ENCODE peak calls at places on chromosomes 2 and 18, in nine cellular contexts. One of them, this sample, is unnamed.
A peak's percentile ranks its signal among the peaks of the same experiment; 100 is the strongest.

GRCh38 chr2:124317628-124318027 is 292.5 kb downstream of the CNTNAP5 start:
- DNase-seq in AG04450: no peak
- DNase-seq in thoracic aorta: no peak
- DNase-seq in IMR-90: no peak
- DNase-seq in foreskin fibroblast: no peak
- DNase-seq in neural progenitor cell: no peak
- DNase-seq in A549: no peak
- DNase-seq in HCT116: no peak
- DNase-seq in astrocyte of the spinal cord: no peak
- DNase-seq in this sample: no peak

GRCh38 chr18:58313491-58314032 is 269.5 kb downstream of the NEDD4L start:
- DNase-seq in AG04450: no peak
- DNase-seq in thoracic aorta: no peak
- DNase-seq in IMR-90: no peak
- DNase-seq in foreskin fibroblast: peak; percentile 22
- DNase-seq in neural progenitor cell: no peak
- DNase-seq in A549: no peak
- DNase-seq in HCT116: no peak
- DNase-seq in astrocyte of the spinal cord: no peak
- DNase-seq in this sample: no peak

GRCh38 chr2:194090251-194090905 is 1566.6 kb upstream of the SLC39A10 start:
- DNase-seq in AG04450: no peak
- DNase-seq in thoracic aorta: no peak
- DNase-seq in IMR-90: no peak
- DNase-seq in foreskin fibroblast: no peak
- DNase-seq in neural progenitor cell: no peak
- DNase-seq in A549: no peak
- DNase-seq in HCT116: no peak
- DNase-seq in astrocyte of the spinal cord: no peak
- DNase-seq in this sample: no peak

GRCh38 chr2:233107011-233107410 is 46.9 kb downstream of the INPP5D start:
- DNase-seq in AG04450: no peak
- DNase-seq in thoracic aorta: no peak
- DNase-seq in IMR-90: no peak
- DNase-seq in foreskin fibroblast: no peak
- DNase-seq in neural progenitor cell: no peak
- DNase-seq in A549: no peak
- DNase-seq in HCT116: no peak
- DNase-seq in astrocyte of the spinal cord: no peak
- DNase-seq in this sample: no peak

GRCh38 chr2:60484080-60484737 is 69.2 kb downstream of the BCL11A start:
- DNase-seq in AG04450: peak; percentile 29
- DNase-seq in thoracic aorta: no peak
- DNase-seq in IMR-90: peak; percentile 76
- DNase-seq in foreskin fibroblast: peak; percentile 68
- DNase-seq in neural progenitor cell: peak; percentile 22
- DNase-seq in A549: no peak
- DNase-seq in HCT116: no peak
- DNase-seq in astrocyte of the spinal cord: peak; percentile 46
- DNase-seq in this sample: peak; percentile 76

GRCh38 chr18:3114026-3114425 is 101.1 kb upstream of the LPIN2 start:
- DNase-seq in AG04450: no peak
- DNase-seq in thoracic aorta: no peak
- DNase-seq in IMR-90: no peak
- DNase-seq in foreskin fibroblast: no peak
- DNase-seq in neural progenitor cell: no peak
- DNase-seq in A549: no peak
- DNase-seq in HCT116: no peak
- DNase-seq in astrocyte of the spinal cord: no peak
- DNase-seq in this sample: no peak

GRCh38 chr2:86686905-86687304 is 33.2 kb upstream of the RMND5A start:
- DNase-seq in AG04450: no peak
- DNase-seq in thoracic aorta: no peak
- DNase-seq in IMR-90: no peak
- DNase-seq in foreskin fibroblast: no peak
- DNase-seq in neural progenitor cell: peak; percentile 33
- DNase-seq in A549: no peak
- DNase-seq in HCT116: no peak
- DNase-seq in astrocyte of the spinal cord: no peak
- DNase-seq in this sample: no peak

GRCh38 chr18:49457616-49458015 is 2.8 kb downstream of the DYM start:
- DNase-seq in AG04450: no peak
- DNase-seq in thoracic aorta: no peak
- DNase-seq in IMR-90: no peak
- DNase-seq in foreskin fibroblast: no peak
- DNase-seq in neural progenitor cell: no peak
- DNase-seq in A549: no peak
- DNase-seq in HCT116: no peak
- DNase-seq in astrocyte of the spinal cord: no peak
- DNase-seq in this sample: no peak

GRCh38 chr18:45844938-45845337 is 19.5 kb downstream of the SIGLEC15 start:
- DNase-seq in AG04450: no peak
- DNase-seq in thoracic aorta: no peak
- DNase-seq in IMR-90: no peak
- DNase-seq in foreskin fibroblast: no peak
- DNase-seq in neural progenitor cell: no peak
- DNase-seq in A549: no peak
- DNase-seq in HCT116: no peak
- DNase-seq in astrocyte of the spinal cord: no peak
- DNase-seq in this sample: no peak

GRCh38 chr2:135960598-135961551 is 24.6 kb downstream of the DARS1 start:
- DNase-seq in AG04450: peak; percentile 18
- DNase-seq in thoracic aorta: no peak
- DNase-seq in IMR-90: peak; percentile 80
- DNase-seq in foreskin fibroblast: no peak
- DNase-seq in neural progenitor cell: peak; percentile 15
- DNase-seq in A549: no peak
- DNase-seq in HCT116: no peak
- DNase-seq in astrocyte of the spinal cord: peak; percentile 74
- DNase-seq in this sample: peak; percentile 53

GRCh38 chr2:137091704-137092103 is 326.4 kb downstream of the THSD7B start:
- DNase-seq in AG04450: no peak
- DNase-seq in thoracic aorta: no peak
- DNase-seq in IMR-90: no peak
- DNase-seq in foreskin fibroblast: no peak
- DNase-seq in neural progenitor cell: no peak
- DNase-seq in A549: no peak
- DNase-seq in HCT116: no peak
- DNase-seq in astrocyte of the spinal cord: no peak
- DNase-seq in this sample: peak; percentile 1

GRCh38 chr2:27079233-27080139 is 1.1 kb downstream of the EMILIN1 start:
- DNase-seq in AG04450: no peak
- DNase-seq in thoracic aorta: no peak
- DNase-seq in IMR-90: no peak
- DNase-seq in foreskin fibroblast: peak; percentile 59
- DNase-seq in neural progenitor cell: no peak
- DNase-seq in A549: no peak
- DNase-seq in HCT116: no peak
- DNase-seq in astrocyte of the spinal cord: no peak
- DNase-seq in this sample: no peak

GRCh38 chr18:3712485-3712884 is 262.5 kb downstream of the TGIF1 start:
- DNase-seq in AG04450: no peak
- DNase-seq in thoracic aorta: no peak
- DNase-seq in IMR-90: no peak
- DNase-seq in foreskin fibroblast: no peak
- DNase-seq in neural progenitor cell: no peak
- DNase-seq in A549: no peak
- DNase-seq in HCT116: no peak
- DNase-seq in astrocyte of the spinal cord: no peak
- DNase-seq in this sample: no peak

DNA sequence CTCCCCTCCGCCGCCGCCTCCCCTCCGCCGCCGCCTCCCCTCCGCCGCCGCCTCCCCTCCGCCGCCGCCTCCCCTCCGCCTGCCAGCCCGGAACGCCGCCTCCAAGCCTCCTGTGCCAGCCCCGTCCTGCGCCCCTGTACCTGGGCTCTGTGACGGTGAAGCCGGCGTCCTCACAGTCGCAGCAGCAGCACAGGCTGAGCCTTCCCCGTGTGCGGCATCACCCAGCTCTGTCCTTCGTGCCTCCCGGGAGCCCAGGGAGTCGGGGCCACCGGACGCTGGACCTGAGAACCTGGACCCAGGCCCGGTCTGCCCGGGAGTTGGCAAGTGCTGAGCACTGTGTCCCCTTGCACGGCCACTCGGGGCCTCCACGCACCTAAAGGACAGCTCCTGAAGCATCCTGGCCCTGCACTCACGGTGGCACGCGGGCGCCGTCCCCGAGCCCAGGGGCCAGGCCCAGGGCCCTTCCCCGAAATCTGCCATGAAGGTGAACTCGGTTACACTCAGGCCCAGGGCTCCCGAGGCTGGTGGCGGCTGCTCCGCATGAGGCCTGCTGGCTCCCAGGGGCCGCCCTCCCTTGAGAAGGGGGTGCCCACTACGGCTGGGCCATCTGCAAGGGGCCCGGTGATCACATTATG is 32.9 kb downstream of the RTP5 start:
- DNase-seq in AG04450: no peak
- DNase-seq in thoracic aorta: no peak
- DNase-seq in IMR-90: no peak
- DNase-seq in foreskin fibroblast: no peak
- DNase-seq in neural progenitor cell: no peak
- DNase-seq in A549: no peak
- DNase-seq in HCT116: no peak
- DNase-seq in astrocyte of the spinal cord: no peak
- DNase-seq in this sample: no peak
- H3K4me3 ChIP-seq in AG04450: no peak overlapping the region
- H3K4me3 ChIP-seq in thoracic aorta: peak overlapping the region; percentile 66
- H3K4me3 ChIP-seq in IMR-90: no peak overlapping the region
- H3K4me3 ChIP-seq in foreskin fibroblast: no peak overlapping the region
- H3K4me3 ChIP-seq in neural progenitor cell: peak overlapping the region; percentile 43
- H3K4me3 ChIP-seq in A549: no peak overlapping the region
- H3K4me3 ChIP-seq in HCT116: no peak overlapping the region
- H3K4me3 ChIP-seq in astrocyte of the spinal cord: no peak overlapping the region
- H3K4me3 ChIP-seq in this sample: peak overlapping the region; percentile 16

GRCh38 chr2:104431701-104432121 is 422.2 kb upstream of the POU3F3 start:
- DNase-seq in AG04450: no peak
- DNase-seq in thoracic aorta: no peak
- DNase-seq in IMR-90: no peak
- DNase-seq in foreskin fibroblast: no peak
- DNase-seq in neural progenitor cell: no peak
- DNase-seq in A549: no peak
- DNase-seq in HCT116: no peak
- DNase-seq in astrocyte of the spinal cord: no peak
- DNase-seq in this sample: no peak
- TF ChIP-seq CTCF in AG04450: no peak
- TF ChIP-seq CTCF in thoracic aorta: no peak
- TF ChIP-seq CTCF in IMR-90: no peak
- TF ChIP-seq CTCF in foreskin fibroblast: no peak
- TF ChIP-seq CTCF in neural progenitor cell: no peak
- TF ChIP-seq CTCF in A549: no peak
- TF ChIP-seq CTCF in HCT116: no peak
- TF ChIP-seq CTCF in astrocyte of the spinal cord: no peak
- TF ChIP-seq CTCF in this sample: no peak

DNA sequence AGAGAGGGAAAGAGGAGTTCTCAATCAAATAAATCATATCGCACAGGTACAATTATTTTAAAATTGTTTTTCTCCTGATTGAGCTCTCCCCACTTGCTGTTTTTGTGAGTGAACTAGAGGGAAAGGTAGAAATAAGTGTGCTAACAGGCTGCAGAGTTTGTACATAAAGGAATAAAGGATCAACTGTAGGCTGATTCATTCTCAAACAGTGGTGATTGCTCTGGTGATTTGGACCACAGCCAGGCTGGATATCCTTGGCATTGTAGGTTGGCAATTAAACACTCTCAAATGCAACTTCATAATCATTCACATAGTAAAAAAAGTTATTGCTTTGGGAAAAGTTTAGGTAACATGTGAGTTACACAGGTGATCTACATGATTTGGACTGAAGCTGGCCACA is 29.8 kb downstream of the LRP1B start:
- DNase-seq in AG04450: no peak
- DNase-seq in thoracic aorta: no peak
- DNase-seq in IMR-90: no peak
- DNase-seq in foreskin fibroblast: peak; percentile 10
- DNase-seq in neural progenitor cell: no peak
- DNase-seq in A549: no peak
- DNase-seq in HCT116: no peak
- DNase-seq in astrocyte of the spinal cord: no peak
- DNase-seq in this sample: no peak
- H3K4me3 ChIP-seq in AG04450: no peak overlapping the region
- H3K4me3 ChIP-seq in thoracic aorta: no peak overlapping the region
- H3K4me3 ChIP-seq in IMR-90: no peak overlapping the region
- H3K4me3 ChIP-seq in foreskin fibroblast: no peak overlapping the region
- H3K4me3 ChIP-seq in neural progenitor cell: no peak overlapping the region
- H3K4me3 ChIP-seq in A549: no peak overlapping the region
- H3K4me3 ChIP-seq in HCT116: no peak overlapping the region
- H3K4me3 ChIP-seq in astrocyte of the spinal cord: no peak overlapping the region
- H3K4me3 ChIP-seq in this sample: no peak overlapping the region

GRCh38 chr2:88831071-88831791 is 139.8 kb downstream of the RPIA start:
- DNase-seq in AG04450: no peak
- DNase-seq in thoracic aorta: no peak
- DNase-seq in IMR-90: no peak
- DNase-seq in foreskin fibroblast: no peak
- DNase-seq in neural progenitor cell: no peak
- DNase-seq in A549: no peak
- DNase-seq in HCT116: no peak
- DNase-seq in astrocyte of the spinal cord: peak; percentile 1
- DNase-seq in this sample: no peak

GRCh38 chr2:88829607-88830463 is 138.4 kb downstream of the RPIA start:
- DNase-seq in AG04450: no peak
- DNase-seq in thoracic aorta: no peak
- DNase-seq in IMR-90: no peak
- DNase-seq in foreskin fibroblast: no peak
- DNase-seq in neural progenitor cell: no peak
- DNase-seq in A549: no peak
- DNase-seq in HCT116: no peak
- DNase-seq in astrocyte of the spinal cord: no peak
- DNase-seq in this sample: no peak

GRCh38 chr2:88832256-88832991 is 141.0 kb downstream of the RPIA start:
- DNase-seq in AG04450: no peak
- DNase-seq in thoracic aorta: no peak
- DNase-seq in IMR-90: no peak
- DNase-seq in foreskin fibroblast: no peak
- DNase-seq in neural progenitor cell: no peak
- DNase-seq in A549: no peak
- DNase-seq in HCT116: no peak
- DNase-seq in astrocyte of the spinal cord: no peak
- DNase-seq in this sample: no peak

GRCh38 chr2:88832992-88833389 is 141.5 kb downstream of the RPIA start:
- DNase-seq in AG04450: no peak
- DNase-seq in thoracic aorta: no peak
- DNase-seq in IMR-90: no peak
- DNase-seq in foreskin fibroblast: no peak
- DNase-seq in neural progenitor cell: no peak
- DNase-seq in A549: no peak
- DNase-seq in HCT116: no peak
- DNase-seq in astrocyte of the spinal cord: no peak
- DNase-seq in this sample: no peak

DNA sequence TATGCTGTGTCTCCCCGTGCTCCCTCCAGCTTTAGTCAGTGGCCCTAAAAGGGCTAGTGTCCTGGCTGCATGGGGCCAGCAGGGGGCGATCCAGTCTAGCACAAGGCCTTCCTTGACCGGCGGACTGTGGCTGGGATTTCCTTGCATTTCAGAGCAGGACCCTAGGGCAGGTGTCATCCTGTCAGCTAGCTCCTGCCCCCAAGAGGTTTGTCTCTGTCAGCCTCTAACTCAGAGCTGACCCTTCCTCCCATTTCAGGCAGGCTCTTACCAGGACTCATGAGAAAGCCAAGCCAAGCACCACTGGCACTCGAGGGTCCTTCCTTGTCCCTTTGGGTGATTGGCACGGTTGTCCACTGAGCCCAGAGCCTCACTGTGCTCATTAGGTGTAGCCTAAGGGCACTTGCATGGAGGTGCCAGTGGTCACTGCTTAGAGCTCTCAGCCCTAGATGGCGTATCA is 140.3 kb downstream of the RPIA start:
- DNase-seq in AG04450: no peak
- DNase-seq in thoracic aorta: no peak
- DNase-seq in IMR-90: peak; percentile 16
- DNase-seq in foreskin fibroblast: peak; percentile 5
- DNase-seq in neural progenitor cell: no peak
- DNase-seq in A549: peak; percentile 66
- DNase-seq in HCT116: peak; percentile 42
- DNase-seq in astrocyte of the spinal cord: peak; percentile 6
- DNase-seq in this sample: peak; percentile 81
- TF ChIP-seq CTCF in AG04450: peak; percentile 67
- TF ChIP-seq CTCF in thoracic aorta: peak; percentile 12
- TF ChIP-seq CTCF in IMR-90: peak; percentile 50
- TF ChIP-seq CTCF in foreskin fibroblast: peak; percentile 59
- TF ChIP-seq CTCF in neural progenitor cell: peak; percentile 27
- TF ChIP-seq CTCF in A549: peak; percentile 47
- TF ChIP-seq CTCF in HCT116: peak; percentile 52
- TF ChIP-seq CTCF in astrocyte of the spinal cord: peak; percentile 66
- TF ChIP-seq CTCF in this sample: peak; percentile 97

This sample was measured in choroid plexus epithelial cell.